ENCODE peak calls at places on chromosomes 13 and 19, in seven cellular contexts. O is amniotic stem cell; C is stimulated activated CD4-positive, alpha-beta T cell treated with anti-CD3 and anti-CD28 coated beads, TNF-alpha, amount 100 ng/mL, for 1 hour; N is mucosa of descending colon; G is GM12865; S is non-pigmented ciliary epithelial cell; R is RPMI7951. D is an unnamed sample.
A peak's percentile ranks its signal among the peaks of the same experiment; 100 is the strongest.

GRCh38 chr19:17406039-17406886 is 833 bp upstream of the BST2 start:
- DNase-seq in O (no peak), C (no peak), N (no peak), G (peak; percentile 85), S (peak; percentile 35), R (peak; percentile 93), D (no peak)

GRCh38 chr19:13839193-13839937 is 37.6 kb upstream of the NANOS3 start:
- DNase-seq in O (peak; percentile 65), C (peak; percentile 82), N (peak; percentile 85), G (peak; percentile 92), S (no peak), R (peak; percentile 96), D (peak; percentile 76)

GRCh38 chr19:46639356-46640061 is 3.5 kb upstream of the GNG8 start:
- DNase-seq in O (no peak), C (no peak), N (peak; percentile 46), G (peak; percentile 41), S (no peak), R (peak; percentile 87), D (no peak)

GRCh38 chr19:9936151-9937000 is at the start of gene OLFM2:
- DNase-seq in O (no peak), C (no peak), N (no peak), G (no peak), S (no peak), R (no peak), D (no peak)

GRCh38 chr19:49065905-49066512 is 1.4 kb upstream of the NTF4 start:
- DNase-seq in O (no peak), C (no peak), N (no peak), G (no peak), S (no peak), R (no peak), D (no peak)

GRCh38 chr13:57630661-57631606 is 610 bp upstream of the PCDH17 start:
- DNase-seq in O (no peak), C (no peak), N (no peak), G (no peak), S (no peak), R (peak; percentile 61), D (no peak)

GRCh38 chr13:50676602-50677001 is 166.9 kb downstream of the DLEU7 start:
- DNase-seq in O (no peak), C (no peak), N (no peak), G (peak; percentile 6), S (peak; percentile 83), R (peak; percentile 86), D (peak; percentile 9)

GRCh38 chr13:106533101-106533939 is 2.1 kb downstream of the EFNB2 start:
- DNase-seq in O (peak; percentile 42), C (no peak), N (peak; percentile 92), G (peak; percentile 34), S (no peak), R (peak; percentile 77), D (no peak)

GRCh38 chr19:29771708-29772415 is 39.9 kb upstream of the CCNE1 start:
- DNase-seq in O (no peak), C (no peak), N (peak; percentile 51), G (peak; percentile 49), S (peak; percentile 1), R (peak; percentile 52), D (peak; percentile 34)

GRCh38 chr13:34721631-34722144 is 220.4 kb upstream of the NBEA start:
- DNase-seq in O (no peak), C (no peak), N (no peak), G (no peak), S (no peak), R (no peak), D (no peak)

GRCh38 chr13:77000475-77000874 is 8.6 kb downstream of the CLN5 start:
- DNase-seq in O (no peak), C (no peak), N (no peak), G (no peak), S (no peak), R (no peak), D (no peak)

GRCh38 chr19:45862271-45862563 is 730 bp downstream of the SYMPK start:
- DNase-seq in O (no peak), C (no peak), N (no peak), G (no peak), S (no peak), R (no peak), D (no peak)

GRCh38 chr19:18397242-18398202 is at the start of gene LRRC25:
- DNase-seq in O (no peak), C (no peak), N (peak; percentile 62), G (peak; percentile 72), S (no peak), R (no peak), D (peak; percentile 77)

GRCh38 chr19:55283548-55284393 is at the start of gene BRSK1:
- DNase-seq in O (peak; percentile 65), C (no peak), N (no peak), G (no peak), S (no peak), R (peak; percentile 57), D (peak; percentile 80)

GRCh38 chr19:42028304-42029216 is 34.5 kb upstream of the ATP1A3 start:
- DNase-seq in O (no peak), C (no peak), N (no peak), G (peak; percentile 10), S (no peak), R (no peak), D (peak; percentile 27)

GRCh38 chr19:5680083-5680436 is 256 bp downstream of the MICOS13 start:
- DNase-seq in O (no peak), C (no peak), N (no peak), G (no peak), S (no peak), R (no peak), D (no peak)

GRCh38 chr13:113365551-113365971 is 1.6 kb upstream of the GRTP1 start:
- DNase-seq in O (no peak), C (no peak), N (no peak), G (no peak), S (no peak), R (no peak), D (no peak)

D was measured in OCI-LY7.